ENCODE peak calls at places on chromosome 1, in six cellular contexts. X is right lobe of liver, O is BJ, F is endothelial cell, Y is HFFc6, P is GM13976. T is an unnamed sample.

GRCh38 chr1:221316491-221317056 is 425.3 kb downstream of the DUSP10 start:
- DNase-seq in F (no peak), O (peak), Y (peak), X (no peak), P (no peak), T (no peak)

GRCh38 chr1:239307886-239308285 is 78.5 kb upstream of the CHRM3 start:
- DNase-seq in F (no peak), X (no peak), P (no peak), O (no peak), Y (no peak), T (no peak)

GRCh38 chr1:51355382-51355781 is 25.0 kb upstream of the TTC39A start:
- DNase-seq in Y (no peak), F (no peak), P (no peak), X (no peak), O (no peak), T (no peak)

GRCh38 chr1:94778808-94779207 is 41.3 kb upstream of the SLC44A3 start:
- DNase-seq in Y (peak), X (no peak), P (no peak), F (no peak), O (no peak), T (no peak)

GRCh38 chr1:56436338-56436695 is 143.0 kb downstream of the PLPP3 start:
- DNase-seq in Y (no peak), P (no peak), F (no peak), O (no peak), X (no peak), T (no peak)

GRCh38 chr1:66752000-66752592 is at the start of gene DYNLT5:
- DNase-seq in O (no peak), X (peak), F (peak), P (peak), Y (peak), T (no peak)

GRCh38 chr1:162141273-162142023 is 72.0 kb downstream of the NOS1AP start:
- DNase-seq in Y (peak), F (no peak), P (no peak), X (no peak), O (peak), T (no peak)

GRCh38 chr1:101314244-101314643 is 77.4 kb downstream of the S1PR1 start:
- DNase-seq in X (no peak), P (peak), Y (peak), O (no peak), F (no peak), T (no peak)

GRCh38 chr1:110136911-110137310 is 13.4 kb upstream of the SLC6A17 start:
- DNase-seq in F (peak), O (no peak), P (no peak), Y (no peak), X (no peak), T (no peak)

GRCh38 chr1:66542811-66543767 is 9.1 kb downstream of the SGIP1 start:
- DNase-seq in P (no peak), X (peak), O (peak), F (no peak), Y (peak), T (peak)

GRCh38 chr1:109151146-109151545 is 37.2 kb downstream of the ELAPOR1 start:
- DNase-seq in Y (peak), P (no peak), F (peak), O (no peak), X (no peak), T (peak)

GRCh38 chr1:102693345-102693744 is 415.0 kb downstream of the COL11A1 start:
- DNase-seq in Y (no peak), O (no peak), X (no peak), P (no peak), F (no peak), T (no peak)

GRCh38 chr1:197285526-197286217 is 17.6 kb downstream of the CRB1 start:
- DNase-seq in O (no peak), X (no peak), Y (no peak), P (no peak), F (no peak), T (no peak)

GRCh38 chr1:48093147-48093546 is 96.0 kb upstream of the TRABD2B start:
- DNase-seq in P (no peak), F (no peak), X (no peak), O (no peak), Y (no peak), T (no peak)

GRCh38 chr1:43197343-43198127 is 25.4 kb downstream of the CFAP57 start:
- DNase-seq in X (no peak), P (no peak), O (no peak), F (no peak), Y (no peak), T (no peak)

GRCh38 chr1:173409613-173410012 is 67.5 kb upstream of the PRDX6 start:
- DNase-seq in Y (peak), F (no peak), O (no peak), X (no peak), P (no peak), T (no peak)

GRCh38 chr1:180243517-180244221 is 13.6 kb downstream of the LHX4 start:
- DNase-seq in X (no peak), F (no peak), P (no peak), Y (no peak), O (no peak), T (no peak)
- TF ChIP-seq CTCF in X (no peak), F (no peak), P (no peak), Y (no peak), O (no peak), T (no peak)

DNA sequence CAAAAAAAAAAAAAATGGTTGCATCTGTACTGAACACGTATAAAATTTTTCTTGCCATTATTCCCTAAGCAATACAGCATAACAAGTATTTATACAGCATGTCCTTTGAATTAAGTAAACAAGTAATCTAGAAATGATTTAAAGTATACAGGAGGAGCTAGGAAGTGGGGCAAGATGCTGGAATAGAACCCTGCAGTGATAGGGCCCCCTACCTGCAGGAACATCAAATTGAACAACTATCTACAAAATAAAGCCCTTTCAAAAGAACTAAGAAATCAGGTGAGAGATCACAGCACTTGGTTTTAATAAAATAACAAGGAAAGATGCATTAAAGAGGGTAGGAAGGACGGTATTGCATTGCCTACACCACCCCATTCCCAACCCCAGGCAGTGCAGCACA is 10.9 kb downstream of the TSHB start:
- DNase-seq in X (no peak), Y (no peak), F (no peak), O (no peak), P (no peak), T (no peak)
- TF ChIP-seq CTCF in X (no peak), Y (peak), F (no peak), O (no peak), P (no peak), T (no peak)

DNA sequence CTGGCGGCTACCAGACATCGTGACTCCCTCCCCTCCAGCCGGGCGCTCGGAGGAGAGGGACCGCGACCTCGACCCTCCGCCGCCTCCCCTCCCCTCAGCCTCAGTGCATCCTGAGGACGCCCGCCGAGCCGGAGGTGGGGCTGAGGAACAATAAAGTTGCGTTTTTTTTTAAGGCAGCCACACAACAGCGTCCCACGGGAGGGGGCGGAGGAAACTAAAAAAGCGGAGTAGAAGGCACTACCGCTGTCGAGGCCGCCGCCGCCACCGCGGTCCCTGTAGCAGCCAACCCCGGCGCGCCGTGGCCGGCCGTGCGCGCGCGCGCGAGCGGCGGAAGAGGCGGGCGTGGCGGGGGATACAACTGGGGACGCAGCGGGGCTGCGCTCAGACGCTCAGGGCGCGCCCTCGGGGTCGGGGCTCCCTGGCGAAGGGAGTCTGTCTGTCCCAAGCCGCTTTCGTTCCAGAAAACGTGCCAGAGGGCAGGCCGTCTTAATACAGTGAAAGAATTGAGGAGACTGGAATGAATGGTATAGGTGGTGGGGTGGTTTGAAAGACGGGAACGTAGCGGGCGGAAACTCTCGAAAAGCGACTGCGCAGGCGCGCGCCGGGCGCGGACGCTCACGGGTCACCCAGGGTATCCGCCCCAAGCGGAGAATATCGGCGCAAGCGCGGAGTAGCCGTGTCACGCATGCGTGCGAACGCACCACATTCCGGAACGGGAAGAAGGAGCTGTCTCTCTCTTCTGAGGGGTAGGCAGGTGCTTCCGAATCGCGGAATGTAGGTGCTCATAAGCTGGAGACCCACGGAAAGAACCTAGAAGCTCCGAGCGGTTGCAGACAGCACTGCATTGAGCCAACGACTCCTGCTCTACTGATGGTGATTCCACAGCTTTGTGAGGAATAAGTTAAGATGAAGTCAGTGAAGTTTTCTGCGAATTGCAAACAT is at the start of gene COP1:
- DNase-seq in Y (peak), O (peak), X (peak), P (peak), F (peak), T (peak)
- TF ChIP-seq CTCF in Y (peak), O (no peak), X (peak), P (no peak), F (no peak), T (no peak)

GRCh38 chr1:218281285-218281684 is 3.8 kb upstream of the RRP15 start:
- DNase-seq in X (no peak), F (no peak), P (no peak), Y (peak), O (no peak), T (no peak)
- TF ChIP-seq CTCF in X (no peak), F (no peak), P (no peak), Y (peak), O (no peak), T (no peak)

GRCh38 chr1:30407862-30408580 is 315.4 kb downstream of the MATN1 start:
- DNase-seq in X (no peak), Y (peak), O (peak), P (no peak), F (no peak), T (no peak)
- TF ChIP-seq CTCF in X (no peak), Y (no peak), O (no peak), P (no peak), F (no peak), T (no peak)

GRCh38 chr1:155043259-155043658 is 7.9 kb upstream of the ADAM15 start:
- DNase-seq in F (no peak), O (no peak), Y (no peak), P (no peak), X (peak), T (no peak)

GRCh38 chr1:155043793-155044192 is 7.3 kb upstream of the ADAM15 start:
- DNase-seq in O (no peak), X (no peak), F (no peak), Y (no peak), P (no peak), T (no peak)

GRCh38 chr1:155048449-155049334 is 2.4 kb upstream of the ADAM15 start:
- DNase-seq in Y (no peak), P (no peak), F (no peak), O (no peak), X (peak), T (no peak)

GRCh38 chr1:155042789-155043188 is 8.3 kb upstream of the ADAM15 start:
- DNase-seq in Y (no peak), X (no peak), P (no peak), O (no peak), F (no peak), T (no peak)

DNA sequence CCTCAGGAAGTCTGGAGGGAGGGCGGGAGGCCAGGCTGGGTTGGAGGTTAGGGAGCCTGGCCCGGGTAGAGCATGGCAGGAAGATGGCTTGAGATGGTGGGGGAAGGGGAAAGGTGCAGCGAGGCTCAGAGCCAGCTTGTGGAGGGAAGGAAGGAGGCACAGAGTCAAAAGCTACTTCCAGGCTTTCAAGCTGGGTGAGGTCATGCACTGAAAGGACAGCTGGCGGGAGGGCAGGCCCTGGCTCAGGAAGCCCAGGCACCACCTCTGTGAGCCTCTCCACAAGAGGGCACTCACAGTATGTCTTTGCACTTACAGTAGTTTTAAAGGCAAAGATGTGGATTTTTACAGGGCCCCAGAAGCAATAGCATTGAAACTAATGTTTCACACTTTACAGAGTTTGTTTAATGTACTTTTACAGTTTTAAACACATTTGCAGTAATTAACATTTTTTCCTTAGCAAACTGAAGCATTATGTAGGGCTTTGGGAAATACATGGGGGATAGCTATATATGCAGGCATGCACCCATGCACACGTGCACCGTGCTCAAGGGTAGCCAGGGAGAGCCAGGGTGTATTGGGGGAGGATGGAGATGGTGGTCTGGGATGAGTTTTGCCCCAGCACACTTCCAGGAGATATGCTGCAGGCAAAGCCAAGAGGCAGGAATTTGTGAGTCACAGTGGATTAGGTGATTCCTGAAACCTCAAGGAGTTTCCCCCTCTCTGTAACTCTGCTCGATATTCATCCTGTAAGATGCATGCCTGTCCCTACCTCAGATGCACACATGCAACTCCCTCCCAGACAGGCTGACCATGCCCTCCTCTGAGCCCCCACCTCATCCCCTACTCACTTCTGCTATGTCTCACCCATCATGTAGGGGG is 6.1 kb upstream of the ADAM15 start:
- DNase-seq in Y (peak), F (peak), O (no peak), X (peak), P (peak), T (peak)
- TF ChIP-seq CTCF in Y (peak), F (peak), O (peak), X (peak), P (peak), T (peak)

GRCh38 chr1:53682369-53682685 is 56.6 kb downstream of the GLIS1 start:
- DNase-seq in O (no peak), X (no peak), P (no peak), F (no peak), Y (no peak), T (no peak)
- TF ChIP-seq CTCF in O (no peak), X (no peak), P (no peak), F (no peak), Y (no peak), T (no peak)

T was measured in AG04450.